ENCODE peak calls at places on chromosomes 4 and X, in four cellular contexts. One of them, this sample, is unnamed.

GRCh38 chrX:17291141-17291900 is 83.7 kb upstream of the NHS start:
- DNase-seq in left ventricle myocardium superior: no peak
- DNase-seq in NCI-H748 treated with DMSO at 0.1 percent for 48 hours: no peak
- DNase-seq in AG04450: no peak
- DNase-seq in this sample: no peak

GRCh38 chr4:154779362-154779947 is 1.6 kb upstream of the RBM46 start:
- DNase-seq in left ventricle myocardium superior: no peak
- DNase-seq in NCI-H748 treated with DMSO at 0.1 percent for 48 hours: no peak
- DNase-seq in AG04450: peak
- DNase-seq in this sample: no peak

GRCh38 chrX:98548550-98548949 is 1664.8 kb downstream of the RPA4 start:
- DNase-seq in AG04450: no peak
- DNase-seq in left ventricle myocardium superior: no peak
- DNase-seq in NCI-H748 treated with DMSO at 0.1 percent for 48 hours: no peak
- DNase-seq in this sample: no peak

GRCh38 chrX:1727531-1728027 is 112.7 kb downstream of the ASMT start:
- DNase-seq in left ventricle myocardium superior: no peak
- DNase-seq in NCI-H748 treated with DMSO at 0.1 percent for 48 hours: no peak
- DNase-seq in AG04450: no peak
- DNase-seq in this sample: no peak

GRCh38 chr4:106238819-106239420 is 77.1 kb downstream of the TBCK start:
- DNase-seq in left ventricle myocardium superior: no peak
- DNase-seq in NCI-H748 treated with DMSO at 0.1 percent for 48 hours: peak
- DNase-seq in AG04450: no peak
- DNase-seq in this sample: no peak

GRCh38 chr4:173288296-173288695 is 45.9 kb downstream of the HMGB2 start:
- DNase-seq in AG04450: peak
- DNase-seq in left ventricle myocardium superior: no peak
- DNase-seq in NCI-H748 treated with DMSO at 0.1 percent for 48 hours: peak
- DNase-seq in this sample: no peak

GRCh38 chrX:38142598-38142997 is 78.1 kb downstream of the SRPX start:
- DNase-seq in left ventricle myocardium superior: no peak
- DNase-seq in NCI-H748 treated with DMSO at 0.1 percent for 48 hours: no peak
- DNase-seq in AG04450: peak
- DNase-seq in this sample: no peak

GRCh38 chr4:34220601-34221000 is 2023.7 kb downstream of the ARAP2 start:
- DNase-seq in left ventricle myocardium superior: no peak
- DNase-seq in NCI-H748 treated with DMSO at 0.1 percent for 48 hours: no peak
- DNase-seq in AG04450: no peak
- DNase-seq in this sample: no peak

GRCh38 chr4:61462451-61463326 is 262.6 kb downstream of the ADGRL3 start:
- DNase-seq in AG04450: no peak
- DNase-seq in left ventricle myocardium superior: no peak
- DNase-seq in NCI-H748 treated with DMSO at 0.1 percent for 48 hours: no peak
- DNase-seq in this sample: no peak

GRCh38 chr4:41622816-41623215 is 84.9 kb downstream of the LIMCH1 start:
- DNase-seq in AG04450: no peak
- DNase-seq in left ventricle myocardium superior: no peak
- DNase-seq in NCI-H748 treated with DMSO at 0.1 percent for 48 hours: no peak
- DNase-seq in this sample: no peak

GRCh38 chr4:175106301-175106700 is 188.1 kb downstream of the ADAM29 start:
- DNase-seq in NCI-H748 treated with DMSO at 0.1 percent for 48 hours: no peak
- DNase-seq in left ventricle myocardium superior: no peak
- DNase-seq in AG04450: no peak
- DNase-seq in this sample: no peak

GRCh38 chrX:63747331-63747730 is 37.7 kb downstream of the ARHGEF9 start:
- DNase-seq in AG04450: peak
- DNase-seq in left ventricle myocardium superior: no peak
- DNase-seq in NCI-H748 treated with DMSO at 0.1 percent for 48 hours: no peak
- DNase-seq in this sample: no peak

GRCh38 chr4:177128306-177128705 is 181.4 kb upstream of the NEIL3 start:
- DNase-seq in left ventricle myocardium superior: no peak
- DNase-seq in NCI-H748 treated with DMSO at 0.1 percent for 48 hours: no peak
- DNase-seq in AG04450: no peak
- DNase-seq in this sample: no peak

GRCh38 chrX:46710927-46711623 is 47.8 kb downstream of the SLC9A7 start:
- DNase-seq in NCI-H748 treated with DMSO at 0.1 percent for 48 hours: no peak
- DNase-seq in AG04450: no peak
- DNase-seq in left ventricle myocardium superior: no peak
- DNase-seq in this sample: peak

GRCh38 chrX:71052721-71053120 is 15.4 kb downstream of the SNX12 start:
- DNase-seq in left ventricle myocardium superior: no peak
- DNase-seq in AG04450: no peak
- DNase-seq in NCI-H748 treated with DMSO at 0.1 percent for 48 hours: no peak
- DNase-seq in this sample: no peak

GRCh38 chrX:134631404-134632346 is 26.6 kb downstream of the PLAC1 start:
- DNase-seq in left ventricle myocardium superior: no peak
- DNase-seq in NCI-H748 treated with DMSO at 0.1 percent for 48 hours: no peak
- DNase-seq in AG04450: peak
- DNase-seq in this sample: peak

GRCh38 chrX:13029341-13029740 is 15.1 kb downstream of the FAM9C start:
- DNase-seq in left ventricle myocardium superior: peak
- DNase-seq in AG04450: no peak
- DNase-seq in NCI-H748 treated with DMSO at 0.1 percent for 48 hours: no peak
- DNase-seq in this sample: no peak

GRCh38 chrX:15750611-15751159 is 12.6 kb downstream of the CA5B start:
- DNase-seq in NCI-H748 treated with DMSO at 0.1 percent for 48 hours: no peak
- DNase-seq in left ventricle myocardium superior: no peak
- DNase-seq in AG04450: no peak
- DNase-seq in this sample: no peak

GRCh38 chr4:6059375-6059805 is 41.2 kb upstream of the C4orf50 start:
- DNase-seq in NCI-H748 treated with DMSO at 0.1 percent for 48 hours: no peak
- DNase-seq in left ventricle myocardium superior: no peak
- DNase-seq in AG04450: no peak
- DNase-seq in this sample: no peak